ENCODE peak calls at places on chromosomes 16 and 17, in nine cellular contexts. D is substantia nigra, Y is NCI-H82, T is SHP77, J is T-helper 2 cell, M is IMR-90, U is H7, E is keratinocyte, R is RCC 7860. I is an unnamed sample.

GRCh38 chr16:14600164-14600563 is 29.9 kb downstream of the PARN start:
- DNase-seq in D (no peak), Y (peak; percentile 5), T (no peak), J (peak; percentile 22), M (peak; percentile 41), U (peak; percentile 53), E (peak; percentile 4), R (peak; percentile 27), I (peak; percentile 18)

GRCh38 chr17:27247071-27247957 is 46.6 kb upstream of the WSB1 start:
- DNase-seq in D (no peak), Y (no peak), T (peak; percentile 83), J (no peak), M (peak; percentile 85), U (no peak), E (no peak), R (no peak), I (peak; percentile 84)

GRCh38 chr17:72706396-72706981 is 386.0 kb downstream of the SLC39A11 start:
- DNase-seq in D (no peak), Y (no peak), T (no peak), J (no peak), M (no peak), U (no peak), E (no peak), R (no peak), I (no peak)

GRCh38 chr17:81173761-81174160 is 7.7 kb upstream of the AATK start:
- DNase-seq in D (no peak), Y (no peak), T (no peak), J (no peak), M (no peak), U (no peak), E (no peak), R (no peak), I (no peak)

GRCh38 chr16:730666-731509 is 4.0 kb downstream of the HAGHL start:
- DNase-seq in D (no peak), Y (no peak), T (no peak), J (no peak), M (no peak), U (no peak), E (no peak), R (no peak), I (no peak)

GRCh38 chr16:30997000-30997886 is 12.2 kb downstream of the HSD3B7 start:
- DNase-seq in D (peak; percentile 19), Y (peak; percentile 26), T (peak; percentile 22), J (peak; percentile 81), M (peak; percentile 41), U (peak; percentile 100), E (peak; percentile 82), R (peak; percentile 70), I (peak; percentile 87)

GRCh38 chr17:59434429-59434828 is 103.0 kb downstream of the YPEL2 start:
- DNase-seq in D (no peak), Y (no peak), T (no peak), J (no peak), M (no peak), U (no peak), E (no peak), R (no peak), I (no peak)

GRCh38 chr16:29028457-29029167 is 43.8 kb downstream of the LAT start:
- DNase-seq in D (no peak), Y (no peak), T (no peak), J (no peak), M (no peak), U (peak; percentile 41), E (no peak), R (no peak), I (no peak)

GRCh38 chr17:21756856-21757619 is 64.7 kb downstream of the KCNJ18 start:
- DNase-seq in D (no peak), Y (no peak), T (no peak), J (no peak), M (no peak), U (no peak), E (no peak), R (no peak), I (no peak)

GRCh38 chr16:87897563-87898505 is 28.5 kb upstream of the SLC7A5 start:
- DNase-seq in D (no peak), Y (no peak), T (no peak), J (peak; percentile 94), M (no peak), U (no peak), E (no peak), R (no peak), I (no peak)

GRCh38 chr17:62760059-62760887 is 47.8 kb downstream of the MARCHF10 start:
- DNase-seq in D (no peak), Y (no peak), T (no peak), J (no peak), M (peak; percentile 73), U (no peak), E (no peak), R (no peak), I (peak; percentile 64)

GRCh38 chr17:39045948-39046679 is 78.9 kb upstream of the FBXO47 start:
- DNase-seq in D (no peak), Y (peak; percentile 42), T (no peak), J (no peak), M (no peak), U (peak; percentile 41), E (no peak), R (no peak), I (no peak)

GRCh38 chr17:9959377-9959981 is 54.4 kb upstream of the RCVRN start:
- DNase-seq in D (no peak), Y (peak; percentile 87), T (peak; percentile 15), J (peak; percentile 24), M (peak; percentile 49), U (peak; percentile 92), E (no peak), R (peak; percentile 8), I (no peak)

GRCh38 chr16:3864562-3864961 is 16.0 kb downstream of the CREBBP start:
- DNase-seq in D (no peak), Y (no peak), T (no peak), J (no peak), M (no peak), U (no peak), E (no peak), R (no peak), I (no peak)

GRCh38 chr17:79087428-79088143 is 13.0 kb downstream of the ENGASE start:
- DNase-seq in D (peak; percentile 35), Y (peak; percentile 84), T (peak; percentile 80), J (peak; percentile 58), M (peak; percentile 27), U (peak; percentile 97), E (no peak), R (peak; percentile 26), I (no peak)

GRCh38 chr16:77558786-77559185 is 124.0 kb upstream of the ADAMTS18 start:
- DNase-seq in D (no peak), Y (no peak), T (no peak), J (no peak), M (no peak), U (no peak), E (no peak), R (no peak), I (no peak)